ENCODE peak calls at places on chromosomes 6 and 20, in seven cellular contexts. One of them, this sample, is unnamed.

GRCh38 chr6:120871416-120872261 is 462.6 kb downstream of the TBC1D32 start:
- DNase-seq in neural progenitor cell: no peak
- DNase-seq in H9: peak; percentile 46
- DNase-seq in mammary epithelial cell: no peak
- DNase-seq in spleen: peak; percentile 69
- DNase-seq in thoracic aorta: no peak
- DNase-seq in uterus: no peak
- DNase-seq in this sample: peak; percentile 15

GRCh38 chr6:158184598-158184997 is 16.4 kb downstream of the GTF2H5 start:
- DNase-seq in mammary epithelial cell: no peak
- DNase-seq in spleen: no peak
- DNase-seq in thoracic aorta: no peak
- DNase-seq in uterus: no peak
- DNase-seq in neural progenitor cell: no peak
- DNase-seq in H9: no peak
- DNase-seq in this sample: no peak

GRCh38 chr20:17992224-17992637 is 23.4 kb downstream of the MGME1 start:
- DNase-seq in H9: no peak
- DNase-seq in uterus: no peak
- DNase-seq in mammary epithelial cell: no peak
- DNase-seq in spleen: no peak
- DNase-seq in neural progenitor cell: no peak
- DNase-seq in thoracic aorta: no peak
- DNase-seq in this sample: no peak

GRCh38 chr6:38052035-38052434 is 232.5 kb downstream of the ZFAND3 start:
- DNase-seq in mammary epithelial cell: peak; percentile 61
- DNase-seq in spleen: no peak
- DNase-seq in neural progenitor cell: no peak
- DNase-seq in uterus: no peak
- DNase-seq in H9: no peak
- DNase-seq in thoracic aorta: no peak
- DNase-seq in this sample: no peak

GRCh38 chr6:10970731-10971130 is 73.4 kb downstream of the ELOVL2 start:
- DNase-seq in spleen: no peak
- DNase-seq in thoracic aorta: no peak
- DNase-seq in mammary epithelial cell: no peak
- DNase-seq in uterus: no peak
- DNase-seq in neural progenitor cell: no peak
- DNase-seq in H9: no peak
- DNase-seq in this sample: no peak

GRCh38 chr6:79468116-79468515 is 69.1 kb downstream of the LCA5 start:
- DNase-seq in spleen: no peak
- DNase-seq in thoracic aorta: no peak
- DNase-seq in H9: no peak
- DNase-seq in neural progenitor cell: no peak
- DNase-seq in mammary epithelial cell: no peak
- DNase-seq in uterus: no peak
- DNase-seq in this sample: no peak

GRCh38 chr20:44279228-44279627 is 31.8 kb downstream of the FITM2 start:
- DNase-seq in thoracic aorta: no peak
- DNase-seq in H9: no peak
- DNase-seq in mammary epithelial cell: peak; percentile 24
- DNase-seq in spleen: no peak
- DNase-seq in uterus: no peak
- DNase-seq in neural progenitor cell: no peak
- DNase-seq in this sample: no peak

GRCh38 chr20:61100489-61100888 is 151.6 kb upstream of the CDH4 start:
- DNase-seq in uterus: no peak
- DNase-seq in neural progenitor cell: no peak
- DNase-seq in spleen: no peak
- DNase-seq in mammary epithelial cell: peak; percentile 61
- DNase-seq in H9: no peak
- DNase-seq in thoracic aorta: no peak
- DNase-seq in this sample: no peak

GRCh38 chr6:97465877-97466710 is 183.1 kb upstream of the MMS22L start:
- DNase-seq in H9: peak; percentile 36
- DNase-seq in spleen: no peak
- DNase-seq in neural progenitor cell: peak; percentile 64
- DNase-seq in thoracic aorta: no peak
- DNase-seq in uterus: no peak
- DNase-seq in mammary epithelial cell: no peak
- DNase-seq in this sample: no peak

GRCh38 chr6:31180500-31180899 is 10.0 kb upstream of the POU5F1 start:
- DNase-seq in thoracic aorta: no peak
- DNase-seq in H9: peak; percentile 86
- DNase-seq in uterus: peak; percentile 66
- DNase-seq in mammary epithelial cell: no peak
- DNase-seq in spleen: peak; percentile 87
- DNase-seq in neural progenitor cell: no peak
- DNase-seq in this sample: peak; percentile 67

GRCh38 chr6:54695815-54696214 is 150.8 kb upstream of the FAM83B start:
- DNase-seq in H9: no peak
- DNase-seq in spleen: no peak
- DNase-seq in thoracic aorta: no peak
- DNase-seq in mammary epithelial cell: no peak
- DNase-seq in neural progenitor cell: no peak
- DNase-seq in uterus: no peak
- DNase-seq in this sample: no peak

GRCh38 chr20:46663531-46663930 is 12.3 kb upstream of the SLC13A3 start:
- DNase-seq in neural progenitor cell: no peak
- DNase-seq in uterus: no peak
- DNase-seq in thoracic aorta: no peak
- DNase-seq in H9: no peak
- DNase-seq in mammary epithelial cell: no peak
- DNase-seq in spleen: no peak
- DNase-seq in this sample: no peak

GRCh38 chr6:25359891-25360290 is 80.7 kb downstream of the CARMIL1 start:
- DNase-seq in neural progenitor cell: no peak
- DNase-seq in thoracic aorta: no peak
- DNase-seq in uterus: no peak
- DNase-seq in spleen: no peak
- DNase-seq in mammary epithelial cell: peak; percentile 70
- DNase-seq in H9: no peak
- DNase-seq in this sample: no peak

GRCh38 chr6:122995930-122996796 is at the start of gene CLVS2:
- DNase-seq in spleen: peak; percentile 64
- DNase-seq in mammary epithelial cell: peak; percentile 7
- DNase-seq in neural progenitor cell: peak; percentile 87
- DNase-seq in thoracic aorta: no peak
- DNase-seq in uterus: peak; percentile 26
- DNase-seq in H9: peak; percentile 78
- DNase-seq in this sample: peak; percentile 55

GRCh38 chr20:39067526-39068216 is 105.5 kb downstream of the DHX35 start:
- DNase-seq in thoracic aorta: no peak
- DNase-seq in neural progenitor cell: no peak
- DNase-seq in uterus: no peak
- DNase-seq in spleen: no peak
- DNase-seq in H9: no peak
- DNase-seq in mammary epithelial cell: peak; percentile 32
- DNase-seq in this sample: no peak

GRCh38 chr6:89842228-89842627 is 12.5 kb downstream of the CASP8AP2 start:
- DNase-seq in thoracic aorta: no peak
- DNase-seq in uterus: no peak
- DNase-seq in spleen: no peak
- DNase-seq in mammary epithelial cell: no peak
- DNase-seq in H9: no peak
- DNase-seq in neural progenitor cell: no peak
- DNase-seq in this sample: no peak

GRCh38 chr6:70686548-70687133 is 19.0 kb downstream of the SMAP1 start:
- DNase-seq in mammary epithelial cell: peak; percentile 16
- DNase-seq in uterus: no peak
- DNase-seq in H9: no peak
- DNase-seq in neural progenitor cell: peak; percentile 40
- DNase-seq in thoracic aorta: no peak
- DNase-seq in spleen: no peak
- DNase-seq in this sample: no peak

GRCh38 chr6:75381878-75382633 is 97.5 kb upstream of the TMEM30A start:
- DNase-seq in spleen: no peak
- DNase-seq in neural progenitor cell: no peak
- DNase-seq in mammary epithelial cell: no peak
- DNase-seq in thoracic aorta: no peak
- DNase-seq in H9: no peak
- DNase-seq in uterus: no peak
- DNase-seq in this sample: no peak

GRCh38 chr6:90397929-90398674 is 101.5 kb upstream of the BACH2 start:
- DNase-seq in thoracic aorta: no peak
- DNase-seq in spleen: no peak
- DNase-seq in uterus: no peak
- DNase-seq in H9: no peak
- DNase-seq in mammary epithelial cell: peak; percentile 71
- DNase-seq in neural progenitor cell: no peak
- DNase-seq in this sample: no peak

GRCh38 chr6:64683682-64684081 is 1023.3 kb downstream of the EYS start:
- DNase-seq in thoracic aorta: no peak
- DNase-seq in mammary epithelial cell: peak; percentile 40
- DNase-seq in uterus: no peak
- DNase-seq in H9: peak; percentile 43
- DNase-seq in spleen: no peak
- DNase-seq in neural progenitor cell: peak; percentile 43
- DNase-seq in this sample: no peak

GRCh38 chr6:28725890-28726348 is 197.9 kb downstream of the TRIM27 start:
- DNase-seq in H9: peak; percentile 69
- DNase-seq in spleen: no peak
- DNase-seq in thoracic aorta: no peak
- DNase-seq in mammary epithelial cell: peak; percentile 71
- DNase-seq in neural progenitor cell: no peak
- DNase-seq in uterus: no peak
- DNase-seq in this sample: no peak

GRCh38 chr20:20815711-20816455 is 103.4 kb upstream of the RALGAPA2 start:
- DNase-seq in H9: no peak
- DNase-seq in spleen: no peak
- DNase-seq in neural progenitor cell: no peak
- DNase-seq in thoracic aorta: no peak
- DNase-seq in uterus: no peak
- DNase-seq in mammary epithelial cell: no peak
- DNase-seq in this sample: no peak
- H3K27ac ChIP-seq in H9: no peak overlapping the region
- H3K27ac ChIP-seq in spleen: no peak overlapping the region
- H3K27ac ChIP-seq in neural progenitor cell: no peak overlapping the region
- H3K27ac ChIP-seq in thoracic aorta: no peak overlapping the region
- H3K27ac ChIP-seq in uterus: no peak overlapping the region
- H3K27ac ChIP-seq in mammary epithelial cell: no peak overlapping the region
- H3K27ac ChIP-seq in this sample: no peak overlapping the region

DNA sequence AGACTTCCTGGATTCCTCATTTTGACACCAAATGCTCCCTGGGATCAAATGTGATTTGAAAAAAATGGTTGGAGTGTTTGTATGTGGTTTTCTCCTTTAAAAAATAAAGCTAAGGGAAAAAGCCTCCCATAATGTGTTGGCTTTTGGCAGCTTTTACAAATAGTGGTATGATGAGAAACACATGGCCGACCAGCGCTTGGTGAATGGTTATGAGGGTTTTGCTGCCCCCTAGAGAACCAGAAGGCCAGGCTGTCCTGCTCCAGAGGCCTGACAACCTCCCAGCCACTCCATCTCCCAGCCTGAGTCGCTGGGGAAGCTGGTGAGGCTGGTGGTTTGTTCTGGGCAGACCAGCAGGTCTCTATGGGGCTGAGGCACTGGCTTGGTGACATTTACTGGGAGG is 69.3 kb downstream of the CLIC5 start:
- DNase-seq in H9: peak; percentile 57
- DNase-seq in spleen: no peak
- DNase-seq in neural progenitor cell: peak; percentile 41
- DNase-seq in thoracic aorta: no peak
- DNase-seq in mammary epithelial cell: no peak
- DNase-seq in uterus: peak; percentile 41
- DNase-seq in this sample: no peak
- TF ChIP-seq CTCF in H9: peak; percentile 64
- TF ChIP-seq CTCF in spleen: no peak
- TF ChIP-seq CTCF in neural progenitor cell: peak; percentile 40
- TF ChIP-seq CTCF in thoracic aorta: no peak
- TF ChIP-seq CTCF in mammary epithelial cell: no peak
- TF ChIP-seq CTCF in uterus: peak; percentile 25
- TF ChIP-seq CTCF in this sample: no peak

DNA sequence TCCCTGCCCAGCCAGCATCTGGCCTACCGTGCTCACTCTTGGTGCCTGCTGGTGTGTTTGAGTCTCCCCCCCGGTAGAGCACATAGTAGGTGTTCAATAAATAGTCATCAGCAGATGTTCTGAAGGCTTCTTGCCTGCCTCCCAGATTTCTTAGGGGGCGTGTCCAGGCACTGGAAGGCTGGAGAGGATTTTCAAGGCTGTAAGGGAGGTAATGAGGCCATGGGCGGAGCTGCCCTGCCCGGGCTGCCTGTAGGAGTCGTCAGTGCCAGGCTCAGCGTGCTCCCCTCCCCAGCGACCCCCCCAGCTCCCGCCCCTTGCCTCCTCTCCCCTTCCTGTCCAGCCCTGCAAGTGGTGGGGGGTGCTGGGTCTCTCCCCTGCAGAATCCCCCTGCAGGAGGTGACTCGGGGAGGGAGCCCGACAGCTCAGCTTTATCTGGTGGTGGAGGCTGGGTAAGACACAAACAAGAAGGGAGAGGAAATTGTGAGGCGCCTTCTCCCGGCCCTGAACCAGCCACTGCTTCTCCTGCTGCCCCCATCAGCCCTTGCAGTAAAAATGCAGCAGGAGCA is 55.9 kb downstream of the BCAS4 start:
- DNase-seq in spleen: no peak
- DNase-seq in neural progenitor cell: peak; percentile 55
- DNase-seq in mammary epithelial cell: no peak
- DNase-seq in thoracic aorta: no peak
- DNase-seq in uterus: no peak
- DNase-seq in H9: peak; percentile 77
- DNase-seq in this sample: no peak
- H3K27ac ChIP-seq in spleen: no peak overlapping the region
- H3K27ac ChIP-seq in neural progenitor cell: no peak overlapping the region
- H3K27ac ChIP-seq in mammary epithelial cell: no peak overlapping the region
- H3K27ac ChIP-seq in thoracic aorta: no peak overlapping the region
- H3K27ac ChIP-seq in uterus: no peak overlapping the region
- H3K27ac ChIP-seq in H9: no peak overlapping the region
- H3K27ac ChIP-seq in this sample: no peak overlapping the region

GRCh38 chr20:1737134-1737533 is 79.6 kb upstream of the SIRPG start:
- DNase-seq in neural progenitor cell: no peak
- DNase-seq in thoracic aorta: no peak
- DNase-seq in mammary epithelial cell: no peak
- DNase-seq in uterus: no peak
- DNase-seq in H9: no peak
- DNase-seq in spleen: no peak
- DNase-seq in this sample: no peak

GRCh38 chr20:1735417-1736089 is 78.0 kb upstream of the SIRPG start:
- DNase-seq in spleen: peak; percentile 73
- DNase-seq in mammary epithelial cell: no peak
- DNase-seq in thoracic aorta: no peak
- DNase-seq in neural progenitor cell: no peak
- DNase-seq in H9: no peak
- DNase-seq in uterus: no peak
- DNase-seq in this sample: peak; percentile 19

DNA sequence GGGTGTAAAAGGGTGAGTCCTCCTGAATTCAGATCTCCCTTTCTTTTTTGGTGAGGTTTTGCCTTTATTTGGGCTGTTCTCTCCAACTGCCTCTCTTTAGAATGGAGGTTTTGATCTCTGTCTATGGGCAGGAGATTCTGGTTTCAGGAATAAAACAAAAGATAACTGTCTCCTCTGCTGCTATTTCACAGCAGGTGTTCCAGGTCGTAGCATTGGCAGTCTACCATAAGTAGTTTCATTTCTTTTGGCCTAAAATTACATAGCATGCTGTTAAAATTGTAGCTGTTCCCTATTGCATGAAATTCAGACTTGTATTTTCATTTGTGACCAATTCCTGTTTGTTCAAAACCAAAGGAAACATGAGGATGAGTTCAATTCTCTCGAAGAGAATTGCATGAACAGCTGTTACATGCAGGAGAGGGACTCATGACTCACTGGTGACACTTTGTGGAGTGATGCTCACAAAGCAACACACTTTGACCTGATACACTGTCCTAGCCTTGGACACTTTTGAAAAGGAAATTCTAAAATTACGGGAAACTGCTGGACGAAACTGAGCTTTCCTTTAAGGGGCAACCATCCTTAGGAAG is 76.8 kb upstream of the SIRPG start:
- DNase-seq in mammary epithelial cell: peak; percentile 36
- DNase-seq in neural progenitor cell: no peak
- DNase-seq in uterus: no peak
- DNase-seq in thoracic aorta: no peak
- DNase-seq in H9: no peak
- DNase-seq in spleen: no peak
- DNase-seq in this sample: no peak
- TF ChIP-seq CTCF in mammary epithelial cell: peak; percentile 8
- TF ChIP-seq CTCF in neural progenitor cell: peak; percentile 17
- TF ChIP-seq CTCF in uterus: no peak
- TF ChIP-seq CTCF in thoracic aorta: no peak
- TF ChIP-seq CTCF in H9: no peak
- TF ChIP-seq CTCF in spleen: no peak
- TF ChIP-seq CTCF in this sample: no peak

This sample was measured in right lobe of liver.